ENCODE peak calls at places on chromosomes 3 and 15, in six cellular contexts. One of them, this sample, is unnamed.

GRCh38 chr3:109177888-109178287 is 41.4 kb downstream of the C3orf85 start:
- DNase-seq in uterus: no peak
- DNase-seq in HFF-Myc: no peak
- DNase-seq in CD8-positive, alpha-beta T cell: no peak
- DNase-seq in esophagus squamous epithelium: no peak
- DNase-seq in MM.1S: no peak
- DNase-seq in this sample: peak; percentile 80

GRCh38 chr3:61974662-61975061 is 398.7 kb downstream of the FEZF2 start:
- DNase-seq in CD8-positive, alpha-beta T cell: no peak
- DNase-seq in MM.1S: no peak
- DNase-seq in uterus: no peak
- DNase-seq in HFF-Myc: no peak
- DNase-seq in esophagus squamous epithelium: no peak
- DNase-seq in this sample: no peak

GRCh38 chr3:104360038-104360437 is 1006.7 kb upstream of the ALCAM start:
- DNase-seq in esophagus squamous epithelium: no peak
- DNase-seq in uterus: no peak
- DNase-seq in HFF-Myc: no peak
- DNase-seq in CD8-positive, alpha-beta T cell: no peak
- DNase-seq in MM.1S: no peak
- DNase-seq in this sample: no peak

GRCh38 chr3:99199021-99199420 is 297.5 kb upstream of the DCBLD2 start:
- DNase-seq in CD8-positive, alpha-beta T cell: no peak
- DNase-seq in MM.1S: no peak
- DNase-seq in esophagus squamous epithelium: no peak
- DNase-seq in HFF-Myc: no peak
- DNase-seq in uterus: no peak
- DNase-seq in this sample: no peak

GRCh38 chr3:164208026-164208425 is 870.3 kb downstream of the SI start:
- DNase-seq in CD8-positive, alpha-beta T cell: no peak
- DNase-seq in esophagus squamous epithelium: no peak
- DNase-seq in uterus: no peak
- DNase-seq in HFF-Myc: no peak
- DNase-seq in MM.1S: no peak
- DNase-seq in this sample: no peak

GRCh38 chr15:85828026-85828597 is 33.4 kb upstream of the KLHL25 start:
- DNase-seq in esophagus squamous epithelium: no peak
- DNase-seq in CD8-positive, alpha-beta T cell: no peak
- DNase-seq in MM.1S: no peak
- DNase-seq in uterus: no peak
- DNase-seq in HFF-Myc: no peak
- DNase-seq in this sample: no peak

GRCh38 chr3:10391391-10391790 is 70.5 kb upstream of the SEC13 start:
- DNase-seq in CD8-positive, alpha-beta T cell: no peak
- DNase-seq in HFF-Myc: no peak
- DNase-seq in MM.1S: no peak
- DNase-seq in uterus: no peak
- DNase-seq in esophagus squamous epithelium: no peak
- DNase-seq in this sample: no peak

GRCh38 chr3:172707967-172708366 is 2.9 kb downstream of the NCEH1 start:
- DNase-seq in CD8-positive, alpha-beta T cell: no peak
- DNase-seq in MM.1S: no peak
- DNase-seq in uterus: no peak
- DNase-seq in HFF-Myc: no peak
- DNase-seq in esophagus squamous epithelium: no peak
- DNase-seq in this sample: no peak

GRCh38 chr3:10299679-10300078 is 6.9 kb upstream of the GHRL start:
- DNase-seq in uterus: no peak
- DNase-seq in HFF-Myc: no peak
- DNase-seq in MM.1S: peak; percentile 79
- DNase-seq in CD8-positive, alpha-beta T cell: no peak
- DNase-seq in esophagus squamous epithelium: no peak
- DNase-seq in this sample: no peak

GRCh38 chr3:52153389-52154096 is 680 bp downstream of the POC1A start:
- DNase-seq in uterus: no peak
- DNase-seq in HFF-Myc: no peak
- DNase-seq in esophagus squamous epithelium: no peak
- DNase-seq in MM.1S: peak; percentile 47
- DNase-seq in CD8-positive, alpha-beta T cell: no peak
- DNase-seq in this sample: no peak

GRCh38 chr3:121998030-121998580 is 23.9 kb downstream of the ILDR1 start:
- DNase-seq in HFF-Myc: peak; percentile 5
- DNase-seq in esophagus squamous epithelium: no peak
- DNase-seq in uterus: no peak
- DNase-seq in CD8-positive, alpha-beta T cell: no peak
- DNase-seq in MM.1S: no peak
- DNase-seq in this sample: peak; percentile 84

GRCh38 chr3:107251819-107252218 is 125.4 kb upstream of the CCDC54 start:
- DNase-seq in uterus: no peak
- DNase-seq in esophagus squamous epithelium: no peak
- DNase-seq in MM.1S: no peak
- DNase-seq in HFF-Myc: no peak
- DNase-seq in CD8-positive, alpha-beta T cell: no peak
- DNase-seq in this sample: no peak

GRCh38 chr3:115401891-115402501 is 221.3 kb upstream of the GAP43 start:
- DNase-seq in MM.1S: no peak
- DNase-seq in uterus: no peak
- DNase-seq in HFF-Myc: no peak
- DNase-seq in CD8-positive, alpha-beta T cell: no peak
- DNase-seq in esophagus squamous epithelium: no peak
- DNase-seq in this sample: no peak

GRCh38 chr3:8869613-8870012 is 93.7 kb downstream of the RAD18 start:
- DNase-seq in MM.1S: no peak
- DNase-seq in esophagus squamous epithelium: no peak
- DNase-seq in uterus: no peak
- DNase-seq in CD8-positive, alpha-beta T cell: no peak
- DNase-seq in HFF-Myc: peak; percentile 87
- DNase-seq in this sample: peak; percentile 99

GRCh38 chr15:61731081-61731480 is 329.2 kb downstream of the VPS13C start:
- DNase-seq in CD8-positive, alpha-beta T cell: no peak
- DNase-seq in uterus: no peak
- DNase-seq in HFF-Myc: no peak
- DNase-seq in MM.1S: no peak
- DNase-seq in esophagus squamous epithelium: no peak
- DNase-seq in this sample: no peak

GRCh38 chr15:29059871-29060640 is 174.3 kb downstream of the APBA2 start:
- DNase-seq in esophagus squamous epithelium: no peak
- DNase-seq in HFF-Myc: no peak
- DNase-seq in uterus: no peak
- DNase-seq in MM.1S: no peak
- DNase-seq in CD8-positive, alpha-beta T cell: no peak
- DNase-seq in this sample: no peak
- H3K4me3 ChIP-seq in esophagus squamous epithelium: no peak overlapping the region
- H3K4me3 ChIP-seq in HFF-Myc: no peak overlapping the region
- H3K4me3 ChIP-seq in uterus: no peak overlapping the region
- H3K4me3 ChIP-seq in MM.1S: no peak overlapping the region
- H3K4me3 ChIP-seq in CD8-positive, alpha-beta T cell: no peak overlapping the region
- H3K4me3 ChIP-seq in this sample: no peak overlapping the region

GRCh38 chr15:42737529-42738328 is 801 bp upstream of the CDAN1 start:
- DNase-seq in CD8-positive, alpha-beta T cell: no peak
- DNase-seq in MM.1S: peak; percentile 30
- DNase-seq in uterus: no peak
- DNase-seq in HFF-Myc: no peak
- DNase-seq in esophagus squamous epithelium: no peak
- DNase-seq in this sample: no peak
- TF ChIP-seq CTCF in CD8-positive, alpha-beta T cell: no peak
- TF ChIP-seq CTCF in MM.1S: peak; percentile 39
- TF ChIP-seq CTCF in uterus: no peak
- TF ChIP-seq CTCF in HFF-Myc: no peak
- TF ChIP-seq CTCF in esophagus squamous epithelium: peak; percentile 44
- TF ChIP-seq CTCF in this sample: no peak

DNA sequence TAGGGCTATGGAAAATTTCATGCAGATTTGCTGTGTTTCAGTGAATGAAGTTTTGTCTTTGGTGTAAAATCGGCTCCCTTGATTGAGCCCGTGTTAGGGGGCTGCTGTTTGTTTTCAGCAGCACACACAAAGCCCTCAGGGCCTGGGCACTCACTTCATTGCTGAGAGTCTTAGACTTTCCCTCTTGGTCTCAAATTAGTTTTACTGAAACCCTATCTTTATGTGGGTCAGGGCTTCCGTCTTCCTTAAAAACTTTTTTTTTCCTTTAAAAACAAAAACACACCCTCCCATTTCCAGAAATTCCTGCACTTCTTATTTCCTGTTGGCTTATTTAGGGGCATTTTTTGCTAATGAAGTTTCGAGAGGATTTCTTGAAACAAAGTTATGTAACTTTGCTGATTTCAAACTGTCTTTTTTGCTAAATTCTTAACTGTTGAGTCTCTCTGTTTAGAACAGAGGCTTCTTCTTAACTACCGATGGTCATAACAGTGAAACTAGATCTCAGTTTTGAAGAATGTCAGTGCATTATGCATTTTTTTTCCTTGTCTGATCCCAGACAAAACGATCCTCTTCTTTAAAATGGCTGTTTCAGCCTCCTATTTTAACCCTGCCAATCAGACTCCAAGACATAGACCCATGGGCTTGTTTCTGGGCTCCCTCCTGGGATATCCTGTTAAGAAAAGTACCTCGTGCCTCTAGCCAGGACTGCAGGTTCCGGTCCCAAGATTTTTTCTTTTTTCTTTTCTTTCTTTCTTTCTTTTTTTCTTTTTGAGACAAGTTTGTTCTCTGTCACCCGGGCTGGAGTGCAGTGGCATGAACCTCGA is 23.3 kb downstream of the ANAPC13 start:
- DNase-seq in uterus: no peak
- DNase-seq in CD8-positive, alpha-beta T cell: no peak
- DNase-seq in MM.1S: no peak
- DNase-seq in esophagus squamous epithelium: no peak
- DNase-seq in HFF-Myc: no peak
- DNase-seq in this sample: no peak
- H3K4me3 ChIP-seq in uterus: no peak overlapping the region
- H3K4me3 ChIP-seq in CD8-positive, alpha-beta T cell: no peak overlapping the region
- H3K4me3 ChIP-seq in MM.1S: no peak overlapping the region
- H3K4me3 ChIP-seq in esophagus squamous epithelium: no peak overlapping the region
- H3K4me3 ChIP-seq in HFF-Myc: no peak overlapping the region
- H3K4me3 ChIP-seq in this sample: no peak overlapping the region

GRCh38 chr3:134464693-134465385 is 20.9 kb downstream of the ANAPC13 start:
- DNase-seq in esophagus squamous epithelium: no peak
- DNase-seq in CD8-positive, alpha-beta T cell: no peak
- DNase-seq in uterus: no peak
- DNase-seq in MM.1S: no peak
- DNase-seq in HFF-Myc: no peak
- DNase-seq in this sample: no peak
- TF ChIP-seq CTCF in esophagus squamous epithelium: no peak
- TF ChIP-seq CTCF in CD8-positive, alpha-beta T cell: no peak
- TF ChIP-seq CTCF in uterus: no peak
- TF ChIP-seq CTCF in MM.1S: no peak
- TF ChIP-seq CTCF in HFF-Myc: no peak
- TF ChIP-seq CTCF in this sample: no peak

DNA sequence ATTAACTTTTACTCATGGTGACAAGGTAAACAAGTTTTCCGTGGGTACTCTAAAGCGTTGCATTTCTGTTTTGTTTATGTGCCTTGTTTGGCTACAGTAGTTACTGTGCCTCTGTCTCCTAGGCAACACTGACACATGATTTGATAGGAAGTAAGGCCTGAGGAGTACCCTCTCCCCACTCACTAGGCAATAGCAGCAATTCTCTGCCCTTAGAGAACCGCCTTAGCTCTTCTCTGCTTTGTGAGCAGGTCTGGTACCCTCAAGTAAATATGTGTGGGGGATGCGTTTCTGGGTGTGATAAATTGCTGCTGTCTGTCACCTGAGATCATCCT is at the start of gene IL5RA:
- DNase-seq in uterus: no peak
- DNase-seq in esophagus squamous epithelium: no peak
- DNase-seq in HFF-Myc: no peak
- DNase-seq in CD8-positive, alpha-beta T cell: no peak
- DNase-seq in MM.1S: no peak
- DNase-seq in this sample: no peak
- H3K4me3 ChIP-seq in uterus: no peak within 1 kb of the TSS
- H3K4me3 ChIP-seq in esophagus squamous epithelium: no peak within 1 kb of the TSS
- H3K4me3 ChIP-seq in HFF-Myc: no peak within 1 kb of the TSS
- H3K4me3 ChIP-seq in CD8-positive, alpha-beta T cell: no peak within 1 kb of the TSS
- H3K4me3 ChIP-seq in MM.1S: no peak within 1 kb of the TSS
- H3K4me3 ChIP-seq in this sample: no peak within 1 kb of the TSS

GRCh38 chr15:25431821-25432561 is 6.8 kb downstream of the UBE3A start:
- DNase-seq in MM.1S: no peak
- DNase-seq in uterus: no peak
- DNase-seq in HFF-Myc: no peak
- DNase-seq in CD8-positive, alpha-beta T cell: no peak
- DNase-seq in esophagus squamous epithelium: no peak
- DNase-seq in this sample: no peak
- TF ChIP-seq CTCF in MM.1S: no peak
- TF ChIP-seq CTCF in uterus: no peak
- TF ChIP-seq CTCF in HFF-Myc: no peak
- TF ChIP-seq CTCF in CD8-positive, alpha-beta T cell: no peak
- TF ChIP-seq CTCF in esophagus squamous epithelium: no peak
- TF ChIP-seq CTCF in this sample: no peak

DNA sequence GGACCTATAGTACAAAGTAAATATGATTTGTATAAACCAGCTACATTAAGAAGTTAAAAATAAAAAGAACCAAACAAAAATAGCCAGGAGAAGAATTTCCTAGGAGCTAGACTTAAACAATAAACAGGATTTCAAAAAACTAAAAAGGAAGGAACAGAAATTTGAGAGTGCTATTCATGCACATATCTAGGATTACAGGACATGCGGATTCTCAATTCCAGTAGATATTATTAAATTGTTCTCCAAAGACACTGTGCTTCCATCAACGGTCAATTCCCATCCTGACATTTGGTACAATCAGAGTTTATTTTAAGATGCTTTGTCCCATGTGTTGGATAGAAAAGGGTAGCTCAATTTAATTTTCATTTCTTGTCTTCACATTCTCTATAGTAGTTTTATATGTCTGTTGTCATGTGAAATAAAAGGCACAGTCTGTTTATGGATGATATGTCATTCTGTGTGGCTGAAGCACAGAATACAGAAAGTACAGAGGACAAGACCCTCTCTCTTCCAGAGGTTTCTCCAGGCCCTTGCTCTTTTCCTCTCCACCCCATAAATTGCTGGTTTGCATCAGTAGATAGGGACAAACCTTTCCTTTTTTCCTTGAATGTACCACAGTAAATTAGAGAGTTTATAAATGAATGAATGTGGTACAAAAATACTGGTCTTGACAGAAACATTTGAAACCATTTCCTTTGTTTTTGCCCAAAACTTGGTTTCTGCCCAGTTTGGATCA is 3.5 kb downstream of the PLOD2 start:
- DNase-seq in MM.1S: no peak
- DNase-seq in uterus: no peak
- DNase-seq in esophagus squamous epithelium: no peak
- DNase-seq in HFF-Myc: no peak
- DNase-seq in CD8-positive, alpha-beta T cell: no peak
- DNase-seq in this sample: no peak
- H3K4me3 ChIP-seq in MM.1S: peak overlapping the region; percentile 23
- H3K4me3 ChIP-seq in uterus: no peak overlapping the region
- H3K4me3 ChIP-seq in esophagus squamous epithelium: peak overlapping the region; percentile 19
- H3K4me3 ChIP-seq in HFF-Myc: no peak overlapping the region
- H3K4me3 ChIP-seq in CD8-positive, alpha-beta T cell: no peak overlapping the region
- H3K4me3 ChIP-seq in this sample: peak overlapping the region; percentile 68

DNA sequence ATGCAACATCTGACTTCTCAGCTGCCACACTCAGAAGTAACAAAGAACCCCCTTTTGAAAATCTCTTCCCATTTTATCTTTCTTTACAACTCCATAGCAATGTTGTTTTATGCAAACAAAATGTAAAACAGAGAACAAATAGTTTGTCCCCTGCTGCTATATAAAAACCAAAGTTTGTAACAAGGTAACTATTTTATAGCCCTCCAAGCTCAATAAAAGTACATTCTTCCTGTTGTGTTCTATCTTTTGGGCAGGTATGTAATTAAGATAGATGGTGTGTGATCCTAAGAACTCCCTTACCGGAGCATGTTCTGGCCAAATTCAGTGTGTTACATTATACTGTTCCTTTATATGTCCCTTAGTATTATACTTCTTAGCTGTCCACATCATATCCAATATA is 12.6 kb upstream of the CGNL1 start:
- DNase-seq in HFF-Myc: no peak
- DNase-seq in MM.1S: no peak
- DNase-seq in uterus: no peak
- DNase-seq in esophagus squamous epithelium: no peak
- DNase-seq in CD8-positive, alpha-beta T cell: no peak
- DNase-seq in this sample: no peak
- TF ChIP-seq CTCF in HFF-Myc: no peak
- TF ChIP-seq CTCF in MM.1S: no peak
- TF ChIP-seq CTCF in uterus: no peak
- TF ChIP-seq CTCF in esophagus squamous epithelium: no peak
- TF ChIP-seq CTCF in CD8-positive, alpha-beta T cell: no peak
- TF ChIP-seq CTCF in this sample: no peak

This sample was measured in epithelial cell of proximal tubule.